ENCODE peak calls at places on chromosome 1, in six cellular contexts. V, X, Y, P, N and F are unnamed samples.

GRCh38 chr1:145757420-145757819 is 38.1 kb downstream of the CD160 start:
- DNase-seq in V (no peak), X (no peak), Y (no peak), P (no peak), N (no peak), F (no peak)

GRCh38 chr1:97919568-97920261 is 1.1 kb downstream of the DPYD start:
- DNase-seq in V (no peak), X (no peak), Y (no peak), P (no peak), N (no peak), F (no peak)

GRCh38 chr1:82491301-82491986 is 690.7 kb downstream of the ADGRL2 start:
- DNase-seq in V (no peak), X (no peak), Y (no peak), P (no peak), N (no peak), F (no peak)

GRCh38 chr1:76430532-76430931 is 356.0 kb downstream of the ST6GALNAC3 start:
- DNase-seq in V (no peak), X (no peak), Y (no peak), P (no peak), N (no peak), F (no peak)

GRCh38 chr1:233627376-233627775 is 13.5 kb downstream of the KCNK1 start:
- DNase-seq in V (no peak), X (no peak), Y (no peak), P (no peak), N (no peak), F (peak; percentile 30)

GRCh38 chr1:36520771-36521420 is 38.2 kb upstream of the CSF3R start:
- DNase-seq in V (no peak), X (no peak), Y (no peak), P (no peak), N (peak; percentile 53), F (no peak)

GRCh38 chr1:31617917-31618746 is 643 bp downstream of the HCRTR1 start:
- DNase-seq in V (no peak), X (no peak), Y (peak; percentile 90), P (no peak), N (no peak), F (no peak)

GRCh38 chr1:82260051-82260450 is 459.3 kb downstream of the ADGRL2 start:
- DNase-seq in V (no peak), X (no peak), Y (no peak), P (no peak), N (no peak), F (no peak)

GRCh38 chr1:23720256-23720995 is 22.8 kb upstream of the ELOA start:
- DNase-seq in V (no peak), X (no peak), Y (no peak), P (peak; percentile 19), N (no peak), F (no peak)

GRCh38 chr1:192399161-192399560 is 82.4 kb downstream of the RGS21 start:
- DNase-seq in V (no peak), X (no peak), Y (no peak), P (no peak), N (no peak), F (no peak)

GRCh38 chr1:76059461-76059860 is 15.1 kb upstream of the ST6GALNAC3 start:
- DNase-seq in V (no peak), X (no peak), Y (no peak), P (no peak), N (no peak), F (no peak)

GRCh38 chr1:117365350-117366280 is 1.6 kb upstream of the MAN1A2 start:
- DNase-seq in V (no peak), X (no peak), Y (no peak), P (no peak), N (no peak), F (no peak)

GRCh38 chr1:11178021-11179015 is 10.8 kb upstream of the ANGPTL7 start:
- DNase-seq in V (no peak), X (no peak), Y (no peak), P (no peak), N (no peak), F (no peak)

GRCh38 chr1:17587693-17588047 is 48.2 kb downstream of the ARHGEF10L start:
- DNase-seq in V (no peak), X (no peak), Y (no peak), P (no peak), N (no peak), F (no peak)

GRCh38 chr1:41432481-41433280 is 51.8 kb downstream of the EDN2 start:
- DNase-seq in V (peak; percentile 92), X (peak; percentile 34), Y (peak; percentile 97), P (peak; percentile 94), N (peak; percentile 88), F (peak; percentile 83)

GRCh38 chr1:177723533-177723932 is 246.3 kb downstream of the SEC16B start:
- DNase-seq in V (no peak), X (no peak), Y (no peak), P (no peak), N (no peak), F (no peak)

GRCh38 chr1:72524021-72524420 is 241.7 kb upstream of the NEGR1 start:
- DNase-seq in V (no peak), X (no peak), Y (no peak), P (no peak), N (no peak), F (no peak)

GRCh38 chr1:96962807-96963206 is 241.2 kb downstream of the PTBP2 start:
- DNase-seq in V (no peak), X (no peak), Y (no peak), P (no peak), N (no peak), F (no peak)

DNA sequence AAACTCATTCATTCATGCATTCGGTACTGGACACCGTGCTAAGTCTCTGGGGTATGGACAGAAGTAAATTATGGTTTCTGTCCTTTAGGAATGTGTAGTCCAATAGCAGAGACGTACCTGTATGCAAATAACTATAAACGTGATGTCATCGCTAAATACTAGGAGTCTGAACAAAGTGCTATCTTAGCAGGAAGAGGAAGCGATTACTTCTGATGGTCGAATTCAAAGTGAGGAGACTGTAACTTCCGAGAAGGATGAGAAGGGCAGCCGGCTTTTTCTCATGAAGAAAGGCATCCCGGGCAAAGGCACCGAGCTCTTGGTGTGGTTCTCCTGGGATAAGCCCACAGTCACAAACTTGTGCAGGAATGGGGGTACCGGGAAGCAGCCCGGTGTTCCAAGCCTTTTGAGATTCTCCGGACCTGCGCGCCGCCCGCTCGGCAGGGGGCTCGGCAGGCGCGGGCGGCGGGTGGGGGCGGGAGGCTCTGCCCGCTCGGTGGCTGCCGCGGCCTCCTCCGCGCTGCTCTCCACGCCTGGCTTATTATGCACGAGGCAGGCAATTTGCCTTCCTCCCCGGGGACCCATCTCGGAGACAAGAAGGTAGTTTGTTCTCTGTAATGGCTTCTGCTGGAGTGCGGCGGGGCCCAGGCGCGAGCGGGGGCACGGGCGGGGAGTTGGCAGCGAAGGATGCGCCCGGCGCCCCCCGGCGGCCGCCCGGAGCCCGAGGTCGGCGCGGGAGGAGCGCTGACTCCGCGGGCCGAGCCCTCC is 67.5 kb upstream of the CD1D start:
- DNase-seq in V (no peak), X (no peak), Y (peak; percentile 89), P (peak; percentile 85), N (no peak), F (peak; percentile 14)
- H3K4me3 ChIP-seq in V (peak overlapping the region; percentile 36), X (peak overlapping the region; percentile 61), Y (peak overlapping the region; percentile 51), P (peak overlapping the region; percentile 35), N (peak overlapping the region; percentile 62), F (peak overlapping the region; percentile 64)

DNA sequence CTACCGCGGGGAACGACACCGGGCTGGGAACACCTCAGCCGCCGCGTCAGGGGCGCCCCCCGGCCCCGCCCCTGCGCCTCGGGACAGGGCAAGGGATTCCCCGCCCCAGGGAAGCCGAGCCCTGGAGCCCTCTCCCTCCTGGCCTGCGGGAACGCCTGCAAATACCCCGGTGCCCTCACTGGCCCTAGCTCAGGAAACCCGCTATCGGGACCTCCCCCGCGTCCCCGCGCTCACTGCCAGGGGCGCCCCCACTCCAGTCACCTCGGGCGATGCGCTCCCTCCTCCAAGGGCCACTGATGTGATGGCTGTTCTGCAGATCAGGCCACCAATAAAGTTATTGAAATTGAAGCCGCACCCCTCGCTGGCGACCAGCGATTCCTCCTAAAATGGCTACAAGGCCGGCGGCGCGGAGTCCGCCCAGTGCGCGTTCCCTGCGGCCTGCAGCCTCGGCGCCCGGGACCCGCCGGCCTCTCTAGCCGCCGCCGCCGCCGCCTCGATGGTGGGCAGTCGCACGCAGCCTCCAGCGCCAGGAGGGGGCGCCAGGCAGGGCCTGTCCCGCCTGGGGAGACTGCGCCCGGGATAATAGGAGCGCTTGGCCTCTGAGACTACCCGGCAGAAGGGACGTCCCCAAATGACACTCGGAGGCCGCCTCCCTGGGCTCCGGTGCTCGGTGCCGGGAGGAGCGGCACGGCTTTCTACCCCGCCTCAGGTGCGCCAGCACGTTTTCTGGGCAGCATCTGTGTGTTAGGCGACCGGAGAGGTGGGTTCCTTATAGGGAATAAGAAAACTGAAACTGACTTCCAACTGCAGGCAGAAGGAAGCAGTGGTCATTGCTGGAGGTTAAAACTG is at the start of gene PRKAB2:
- DNase-seq in V (peak; percentile 98), X (peak; percentile 91), Y (peak; percentile 99), P (peak; percentile 99), N (peak; percentile 95), F (peak; percentile 95)
- H3K27ac ChIP-seq in V (peak within 1 kb of the TSS; percentile 96), X (peak within 1 kb of the TSS; percentile 94), Y (peak within 1 kb of the TSS; percentile 90), P (peak within 1 kb of the TSS; percentile 96), N (peak within 1 kb of the TSS; percentile 94), F (peak within 1 kb of the TSS; percentile 83)

GRCh38 chr1:228445524-228445866 is 28.8 kb upstream of the TRIM17 start:
- DNase-seq in V (no peak), X (no peak), Y (peak; percentile 74), P (no peak), N (no peak), F (no peak)
- TF ChIP-seq CTCF in V (no peak), X (no peak), Y (no peak), P (no peak), N (no peak), F (no peak)

GRCh38 chr1:226029093-226029496 is 30.0 kb upstream of the SDE2 start:
- DNase-seq in V (no peak), X (no peak), Y (no peak), P (peak; percentile 83), N (no peak), F (no peak)
- H3K4me3 ChIP-seq in V (no peak overlapping the region), X (no peak overlapping the region), Y (no peak overlapping the region), P (no peak overlapping the region), N (no peak overlapping the region), F (no peak overlapping the region)

DNA sequence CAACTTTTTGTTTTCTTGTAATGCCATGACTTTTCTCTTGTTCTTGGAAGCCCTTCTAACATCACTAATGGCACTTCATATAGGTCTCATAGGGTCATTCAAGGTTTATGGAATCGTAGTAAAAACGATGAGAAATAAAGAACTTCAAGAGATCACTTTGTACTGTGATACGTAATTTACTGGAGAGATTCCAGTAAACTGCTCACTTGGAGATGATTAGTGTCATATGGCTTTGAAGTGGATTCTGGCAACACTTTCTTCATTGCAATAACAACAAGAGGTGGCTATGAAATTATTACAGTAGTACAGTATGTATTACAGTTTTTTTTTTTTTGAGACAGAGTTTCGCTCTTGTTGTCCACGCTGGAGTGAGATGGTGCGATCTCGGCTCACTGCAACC is 103.4 kb downstream of the RUSC1 start:
- DNase-seq in V (no peak), X (no peak), Y (no peak), P (no peak), N (no peak), F (no peak)
- H3K27ac ChIP-seq in V (no peak overlapping the region), X (no peak overlapping the region), Y (no peak overlapping the region), P (no peak overlapping the region), N (no peak overlapping the region), F (no peak overlapping the region)